ENCODE peak calls at places on chromosome 15, in six cellular contexts. D, V, R, X, N and Y are unnamed samples. For H3K36me3, the result is how much of the 10 kb centered on the place peaks cover.

GRCh38 chr15:96358006-96358794 is 27.7 kb downstream of the NR2F2 start:
- DNase-seq in D (no peak), V (no peak), R (no peak), X (peak), N (no peak), Y (no peak)

GRCh38 chr15:38084289-38084688 is 149.8 kb downstream of the TMCO5A start:
- DNase-seq in D (no peak), V (no peak), R (no peak), X (no peak), N (no peak), Y (no peak)

GRCh38 chr15:95718441-95718840 is 612.1 kb upstream of the NR2F2 start:
- DNase-seq in D (no peak), V (no peak), R (no peak), X (peak), N (no peak), Y (no peak)

GRCh38 chr15:83943849-83944404 is 290.0 kb downstream of the ADAMTSL3 start:
- DNase-seq in D (no peak), V (no peak), R (no peak), X (no peak), N (no peak), Y (no peak)

GRCh38 chr15:56759450-56759845 is 26.1 kb upstream of the ZNF280D start:
- DNase-seq in D (peak), V (peak), R (no peak), X (no peak), N (no peak), Y (no peak)

GRCh38 chr15:101675796-101676582 is 23.8 kb upstream of the TM2D3 start:
- DNase-seq in D (no peak), V (no peak), R (no peak), X (no peak), N (no peak), Y (no peak)

GRCh38 chr15:65731926-65732325 is 60.2 kb downstream of the DENND4A start:
- DNase-seq in D (no peak), V (no peak), R (no peak), X (no peak), N (no peak), Y (no peak)

GRCh38 chr15:39287322-39288195 is 293.3 kb upstream of the THBS1 start:
- DNase-seq in D (no peak), V (peak), R (no peak), X (no peak), N (no peak), Y (no peak)

GRCh38 chr15:90913398-90913944 is 10.4 kb downstream of the MAN2A2 start:
- DNase-seq in D (no peak), V (no peak), R (no peak), X (peak), N (no peak), Y (peak)

GRCh38 chr15:56425976-56426375 is 39.0 kb downstream of the MNS1 start:
- DNase-seq in D (no peak), V (no peak), R (no peak), X (no peak), N (no peak), Y (no peak)

GRCh38 chr15:80480909-80481308 is 76.7 kb downstream of the ARNT2 start:
- DNase-seq in D (peak), V (peak), R (no peak), X (no peak), N (no peak), Y (no peak)

GRCh38 chr15:62389887-62390792 is 225.1 kb upstream of the C2CD4B start:
- DNase-seq in D (peak), V (peak), R (peak), X (peak), N (peak), Y (peak)

GRCh38 chr15:29825205-29825604 is 2.9 kb upstream of the TJP1 start:
- DNase-seq in D (no peak), V (no peak), R (no peak), X (no peak), N (no peak), Y (no peak)

GRCh38 chr15:85583404-85584390 is 203.3 kb downstream of the AKAP13 start:
- DNase-seq in D (peak), V (peak), R (no peak), X (no peak), N (peak), Y (peak)

GRCh38 chr15:65638107-65638506 is 16.4 kb downstream of the SLC24A1 start:
- DNase-seq in D (no peak), V (no peak), R (no peak), X (no peak), N (no peak), Y (no peak)

GRCh38 chr15:89378699-89379422 is 44.2 kb upstream of the POLG start:
- DNase-seq in D (no peak), V (no peak), R (peak), X (no peak), N (no peak), Y (no peak)

GRCh38 chr15:26128611-26129140 is 265.5 kb upstream of the ATP10A start:
- DNase-seq in D (no peak), V (peak), R (no peak), X (no peak), N (no peak), Y (no peak)

GRCh38 chr15:22949074-22949547 is 31.1 kb downstream of the CYFIP1 start:
- DNase-seq in D (no peak), V (no peak), R (no peak), X (peak), N (no peak), Y (no peak)

GRCh38 chr15:100765458-100766224 is 114.0 kb upstream of the ALDH1A3 start:
- DNase-seq in D (no peak), V (no peak), R (peak), X (no peak), N (no peak), Y (no peak)

GRCh38 chr15:65336767-65337435 is 32.4 kb downstream of the RNU5B-1 start:
- DNase-seq in D (no peak), V (no peak), R (no peak), X (peak), N (no peak), Y (no peak)

GRCh38 chr15:56468271-56468912 is 3.5 kb upstream of the MNS1 start:
- DNase-seq in D (no peak), V (no peak), R (no peak), X (no peak), N (no peak), Y (no peak)

GRCh38 chr15:89035658-89036057 is 52.6 kb upstream of the ABHD2 start:
- DNase-seq in D (no peak), V (no peak), R (no peak), X (no peak), N (no peak), Y (no peak)

GRCh38 chr15:31853370-31853769 is 176.9 kb upstream of the CHRNA7 start:
- DNase-seq in D (no peak), V (no peak), R (no peak), X (no peak), N (no peak), Y (no peak)

GRCh38 chr15:49696441-49696840 is 75.6 kb downstream of the DTWD1 start:
- DNase-seq in D (no peak), V (no peak), R (no peak), X (no peak), N (no peak), Y (no peak)

GRCh38 chr15:51917493-51917892 is 54.1 kb downstream of the LEO1 start:
- DNase-seq in D (no peak), V (no peak), R (no peak), X (no peak), N (peak), Y (peak)

DNA sequence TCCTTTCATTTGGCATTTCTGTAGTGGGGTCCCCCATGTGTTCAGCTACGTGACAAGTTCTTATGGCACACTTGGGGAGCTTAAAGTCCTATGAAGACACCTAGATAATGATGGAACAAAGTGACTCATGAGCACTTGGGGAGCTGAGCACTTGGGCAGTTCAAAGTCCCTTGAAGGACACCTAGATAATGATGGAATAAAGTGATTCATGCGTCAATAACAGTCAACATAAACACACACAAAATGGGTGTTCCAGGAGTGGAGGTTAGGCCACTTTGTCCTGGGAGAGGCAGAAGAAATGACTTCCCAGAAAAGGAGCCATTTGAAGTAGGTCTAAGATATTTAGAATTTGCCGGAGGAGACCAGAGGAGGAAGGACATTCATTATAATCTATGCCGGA is 66.6 kb downstream of the LDHAL6B start:
- DNase-seq in D (no peak), V (no peak), R (no peak), X (no peak), N (no peak), Y (no peak)
- H3K27ac ChIP-seq in D (no peak), V (no peak), R (no peak), X (no peak), N (peak), Y (no peak)

GRCh38 chr15:94230436-94230885 is 900 bp upstream of the MCTP2 start:
- DNase-seq in D (no peak), V (no peak), R (no peak), X (no peak), N (peak), Y (no peak)

GRCh38 chr15:94232107-94232506 is 746 bp downstream of the MCTP2 start:
- DNase-seq in D (no peak), V (no peak), R (no peak), X (no peak), N (no peak), Y (no peak)

GRCh38 chr15:94231728-94232086 is 346 bp downstream of the MCTP2 start:
- DNase-seq in D (no peak), V (peak), R (no peak), X (no peak), N (no peak), Y (no peak)

GRCh38 chr15:94230886-94231727 is at the start of gene MCTP2:
- DNase-seq in D (peak), V (peak), R (peak), X (peak), N (peak), Y (peak)

DNA sequence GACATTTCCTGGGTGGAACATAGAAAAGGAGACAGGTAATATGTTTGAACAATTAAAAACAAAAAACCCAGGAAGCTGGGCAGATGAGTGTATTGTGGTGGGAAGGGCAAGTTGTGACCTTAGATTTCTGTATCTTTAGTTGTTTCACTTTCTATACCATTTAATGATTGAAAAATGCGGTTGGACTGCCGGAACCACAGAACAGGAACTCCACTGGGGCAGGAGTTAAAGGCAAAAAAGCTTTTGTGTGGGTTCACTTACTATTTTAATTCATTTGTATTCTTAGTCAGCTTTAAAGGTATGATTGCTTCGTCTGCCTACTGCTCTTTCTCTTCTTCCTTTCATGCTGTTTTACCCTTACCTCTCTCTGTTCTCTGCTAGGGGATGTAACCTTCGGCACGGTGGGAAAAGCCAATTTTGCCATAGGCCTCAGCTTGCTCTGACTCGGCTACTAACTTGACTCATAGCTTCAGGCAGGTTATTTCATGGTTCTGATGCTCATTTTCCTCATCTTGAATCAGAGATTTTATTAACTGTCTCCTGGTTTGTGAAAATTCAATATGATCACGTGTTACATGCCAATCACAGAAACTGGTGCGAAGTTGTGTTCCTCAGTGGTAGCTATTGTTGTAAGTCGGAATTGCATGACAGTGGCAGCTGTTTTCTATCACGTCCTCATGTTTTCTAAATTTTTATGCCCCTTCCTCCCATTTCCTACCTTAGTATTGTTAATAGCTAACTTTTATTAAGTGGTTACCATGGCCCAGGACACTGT is 1.6 kb upstream of the MCTP2 start:
- DNase-seq in D (no peak), V (no peak), R (peak), X (no peak), N (no peak), Y (no peak)
- H3K36me3 ChIP-seq in D (under half), V (under half), R (under half), X (under half), N (under half), Y (under half)

DNA sequence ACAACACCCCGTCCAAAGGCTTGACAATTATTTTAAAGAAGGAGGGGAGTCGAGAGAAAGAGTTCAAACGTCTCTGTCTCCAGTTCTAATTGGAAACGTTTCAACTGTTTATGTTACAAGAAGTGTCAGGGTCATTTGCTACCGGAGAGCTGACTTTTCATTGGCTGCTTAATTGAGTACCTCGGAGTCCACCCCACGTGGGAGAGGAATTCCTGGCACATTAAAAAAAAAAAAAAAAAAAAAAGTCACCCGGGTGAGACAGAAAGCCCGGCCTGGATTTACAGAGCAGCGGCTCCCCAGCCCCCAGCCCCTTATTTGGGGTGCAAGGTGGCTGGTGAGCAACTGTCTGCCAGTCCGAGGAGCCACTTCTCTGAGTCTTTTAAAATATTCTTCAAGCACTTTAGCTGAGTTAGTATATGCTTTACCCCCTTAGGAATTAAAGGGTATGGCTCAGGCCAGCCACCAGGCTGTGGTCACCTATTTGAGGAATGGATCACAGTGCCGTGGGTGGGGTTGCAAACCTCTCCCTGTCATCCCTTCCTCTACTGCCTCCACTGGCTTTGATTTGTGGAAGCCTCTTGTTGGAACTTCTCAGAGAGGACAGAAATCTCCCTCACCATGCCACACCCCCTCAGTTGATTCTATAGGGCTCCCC is 3.9 kb upstream of the TLE3 start:
- DNase-seq in D (peak), V (peak), R (no peak), X (no peak), N (peak), Y (no peak)
- H3K4me3 ChIP-seq in D (no peak), V (no peak), R (no peak), X (peak), N (no peak), Y (peak)

GRCh38 chr15:44727462-44728231 is 8.7 kb upstream of the TRIM69 start:
- DNase-seq in D (no peak), V (no peak), R (no peak), X (no peak), N (no peak), Y (no peak)
- H3K27ac ChIP-seq in D (peak), V (peak), R (peak), X (peak), N (peak), Y (peak)

GRCh38 chr15:40731034-40731433 is 24.0 kb downstream of the RMDN3 start:
- DNase-seq in D (no peak), V (no peak), R (no peak), X (no peak), N (no peak), Y (no peak)
- H3K36me3 ChIP-seq in D (under half), V (under half), R (under half), X (under half), N (under half), Y (under half)

GRCh38 chr15:40307421-40308165 is at the start of gene PLCB2:
- DNase-seq in D (no peak), V (no peak), R (peak), X (peak), N (no peak), Y (peak)
- H3K4me3 ChIP-seq in D (no peak), V (no peak), R (peak), X (no peak), N (no peak), Y (peak)

GRCh38 chr15:45165536-45165935 is 22.2 kb downstream of the SHF start:
- DNase-seq in D (no peak), V (no peak), R (no peak), X (peak), N (no peak), Y (no peak)
- H3K27ac ChIP-seq in D (no peak), V (no peak), R (no peak), X (no peak), N (no peak), Y (peak)

GRCh38 chr15:78679089-78679511 is 38.1 kb upstream of the CHRNB4 start:
- DNase-seq in D (peak), V (no peak), R (no peak), X (no peak), N (no peak), Y (no peak)
- H3K36me3 ChIP-seq in D (under half), V (under half), R (under half), X (under half), N (under half), Y (under half)